ENCODE peak calls at places on chromosomes 2 and 18, in four cellular contexts. M is K562, P is HepG2, W is GM12878. Z is an unnamed sample.

GRCh38 chr2:9124231-9124651 is 82.4 kb upstream of the ASAP2 start:
- DNase-seq in W (no peak), P (no peak), M (no peak), Z (no peak)

GRCh38 chr2:126145752-126146151 is 510.2 kb upstream of the GYPC start:
- DNase-seq in P (no peak), M (no peak), W (no peak), Z (no peak)

GRCh38 chr2:15561574-15562344 is 625 bp upstream of the NBAS start:
- DNase-seq in W (no peak), M (peak; percentile 84), P (peak; percentile 14), Z (peak; percentile 51)

GRCh38 chr2:99481941-99482340 is 7.9 kb downstream of the REV1 start:
- DNase-seq in M (no peak), P (peak; percentile 46), W (no peak), Z (peak; percentile 60)

GRCh38 chr2:12416600-12416999 is 300.1 kb upstream of the TRIB2 start:
- DNase-seq in P (peak; percentile 11), M (peak; percentile 78), W (no peak), Z (no peak)

GRCh38 chr2:146987996-146988395 is 856.8 kb upstream of the ACVR2A start:
- DNase-seq in P (no peak), W (no peak), M (no peak), Z (no peak)

GRCh38 chr2:240014327-240014726 is 10.8 kb downstream of the NDUFA10 start:
- DNase-seq in P (no peak), M (no peak), W (no peak), Z (no peak)

GRCh38 chr2:236712304-236712703 is 142.7 kb downstream of the ACKR3 start:
- DNase-seq in P (no peak), M (no peak), W (no peak), Z (no peak)

GRCh38 chr2:60633615-60634014 is 80.2 kb upstream of the BCL11A start:
- DNase-seq in P (no peak), M (no peak), W (no peak), Z (no peak)

GRCh38 chr2:161912154-161912553 is 161.9 kb downstream of the DPP4 start:
- DNase-seq in W (no peak), P (no peak), M (no peak), Z (no peak)

GRCh38 chr2:76391663-76392062 is 680.9 kb upstream of the GCFC2 start:
- DNase-seq in P (peak; percentile 64), W (no peak), M (no peak), Z (no peak)

GRCh38 chr2:96409543-96410184 is 74.1 kb downstream of the NCAPH start:
- DNase-seq in P (no peak), M (no peak), W (no peak), Z (no peak)

GRCh38 chr2:235050992-235051351 is 99.2 kb downstream of the SH3BP4 start:
- DNase-seq in W (no peak), M (peak; percentile 20), P (peak; percentile 46), Z (peak; percentile 58)

GRCh38 chr2:228329279-228329678 is 147.8 kb upstream of the SPHKAP start:
- DNase-seq in M (no peak), W (no peak), P (no peak), Z (no peak)

GRCh38 chr2:172909454-172909853 is 166.2 kb upstream of the MAP3K20 start:
- DNase-seq in P (no peak), M (no peak), W (no peak), Z (no peak)

GRCh38 chr2:86280191-86280667 is 57.2 kb downstream of the REEP1 start:
- DNase-seq in P (no peak), M (no peak), W (no peak), Z (no peak)

GRCh38 chr2:149617057-149617456 is 29.5 kb upstream of the MMADHC start:
- DNase-seq in W (no peak), M (no peak), P (no peak), Z (no peak)

GRCh38 chr2:234771985-234772774 is 179.6 kb upstream of the SH3BP4 start:
- DNase-seq in M (no peak), P (no peak), W (no peak), Z (no peak)

GRCh38 chr2:201235865-201236811 is 24.2 kb upstream of the CASP8 start:
- DNase-seq in P (peak; percentile 70), M (peak; percentile 69), W (no peak), Z (peak; percentile 48)

GRCh38 chr2:127569274-127570065 is 34.0 kb downstream of the MYO7B start:
- DNase-seq in P (no peak), W (no peak), M (no peak), Z (no peak)

GRCh38 chr2:138548796-138549195 is 47.2 kb downstream of the SPOPL start:
- DNase-seq in W (no peak), M (no peak), P (no peak), Z (no peak)

GRCh38 chr2:138559648-138560047 is 58.1 kb downstream of the SPOPL start:
- DNase-seq in W (no peak), P (no peak), M (no peak), Z (no peak)

GRCh38 chr2:138550172-138550571 is 48.6 kb downstream of the SPOPL start:
- DNase-seq in P (no peak), M (no peak), W (no peak), Z (no peak)

GRCh38 chr2:138550670-138551287 is 49.2 kb downstream of the SPOPL start:
- DNase-seq in W (no peak), M (no peak), P (no peak), Z (no peak)

GRCh38 chr2:138554123-138554522 is 52.6 kb downstream of the SPOPL start:
- DNase-seq in W (no peak), M (no peak), P (no peak), Z (no peak)
- TF ChIP-seq FOXK2 in W (no peak), M (no peak), P (no peak), Z (no peak)

GRCh38 chr2:10559101-10559500 is 111.0 kb upstream of the ODC1 start:
- DNase-seq in P (no peak), M (no peak), W (no peak), Z (no peak)
- TF ChIP-seq FOXK2 in P (no peak), M (no peak), W (no peak), Z (no peak)

DNA sequence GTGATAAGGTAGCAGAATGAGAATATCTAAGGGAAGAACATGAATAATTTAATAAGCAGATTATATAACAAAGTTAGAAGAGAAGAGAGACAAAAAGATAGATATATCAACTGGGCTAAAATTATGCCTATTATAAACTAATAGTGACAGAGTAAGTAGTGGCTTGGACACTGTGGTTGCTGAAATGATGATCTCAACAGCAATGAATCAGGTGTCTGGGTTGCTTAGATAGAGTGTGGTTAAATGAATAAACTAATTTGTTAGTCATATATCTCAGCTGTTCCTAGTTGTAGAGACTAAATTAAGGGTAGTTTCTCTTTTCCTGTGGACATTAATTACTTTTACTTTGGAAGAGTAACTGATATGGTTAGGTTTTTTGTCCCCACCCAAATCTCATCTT is 1485.4 kb upstream of the CELF4 start:
- DNase-seq in W (no peak), M (no peak), P (no peak), Z (no peak)
- TF ChIP-seq FOXK2 in W (no peak), M (no peak), P (no peak), Z (no peak)

GRCh38 chr2:219234331-219234730 is 4.7 kb downstream of the ANKZF1 start:
- DNase-seq in W (no peak), P (no peak), M (no peak), Z (no peak)

GRCh38 chr2:219228745-219229374 is 576 bp downstream of the ATG9A start:
- DNase-seq in P (no peak), W (no peak), M (peak; percentile 73), Z (no peak)

GRCh38 chr2:219228026-219228744 is 1.3 kb downstream of the ATG9A start:
- DNase-seq in W (no peak), P (no peak), M (peak; percentile 46), Z (no peak)

GRCh38 chr2:219229375-219230200 is at the start of the genes ANKZF1 and ATG9A:
- DNase-seq in M (peak; percentile 97), P (peak; percentile 99), W (peak; percentile 94), Z (peak; percentile 98)

GRCh38 chr2:219230201-219230540 is 565 bp downstream of the ANKZF1 start:
- DNase-seq in P (peak; percentile 45), M (peak; percentile 65), W (no peak), Z (peak; percentile 47)
- TF ChIP-seq FOXK2 in P (no peak), M (no peak), W (no peak), Z (no peak)